ENCODE peak calls at places on chromosomes 11 and 22, in ten cellular contexts. I, D, E, L, X, G, Z, R, M and H are unnamed samples.

GRCh38 chr22:39690901-39691620 is 120.5 kb downstream of the CACNA1I start:
- DNase-seq in M (no peak), Z (no peak), L (no peak), X (no peak), R (no peak), G (no peak), E (no peak), I (no peak), D (no peak), H (no peak)

GRCh38 chr22:47990486-47990885 is 1228.0 kb downstream of the TBC1D22A start:
- DNase-seq in I (no peak), L (no peak), M (no peak), Z (no peak), E (no peak), R (no peak), X (no peak), D (no peak), G (no peak), H (no peak)

GRCh38 chr11:17533782-17534415 is 10.3 kb downstream of the USH1C start:
- DNase-seq in D (no peak), R (no peak), I (no peak), L (no peak), Z (no peak), X (no peak), G (no peak), M (no peak), E (no peak), H (no peak)

GRCh38 chr11:126637800-126638175 is 282.3 kb downstream of the ST3GAL4 start:
- DNase-seq in X (no peak), E (no peak), M (no peak), I (no peak), D (no peak), L (no peak), Z (no peak), G (no peak), R (no peak), H (no peak)

GRCh38 chr11:89625171-89625570 is 84.9 kb upstream of the TRIM77 start:
- DNase-seq in I (no peak), M (no peak), L (no peak), X (no peak), D (no peak), Z (no peak), R (no peak), G (no peak), E (no peak), H (no peak)

GRCh38 chr22:50535113-50535512 is 5.3 kb upstream of the TYMP start:
- DNase-seq in X (no peak), M (no peak), E (no peak), G (no peak), D (no peak), L (no peak), R (no peak), I (no peak), Z (no peak), H (no peak)

GRCh38 chr11:70139785-70140410 is 61.8 kb downstream of the ANO1 start:
- DNase-seq in L (no peak), G (no peak), M (no peak), D (no peak), Z (no peak), X (no peak), R (no peak), E (no peak), I (no peak), H (no peak)

GRCh38 chr11:14619580-14619979 is 24.0 kb upstream of the PDE3B start:
- DNase-seq in D (no peak), G (no peak), X (no peak), M (no peak), E (no peak), Z (no peak), R (no peak), I (no peak), L (no peak), H (no peak)

GRCh38 chr11:679271-680207 is 15.5 kb downstream of the DEAF1 start:
- DNase-seq in L (no peak), R (no peak), I (no peak), Z (no peak), X (no peak), G (no peak), M (no peak), E (no peak), D (no peak), H (no peak)

GRCh38 chr11:67056640-67057409 is at the start of gene RHOD:
- DNase-seq in G (peak; percentile 50), D (peak; percentile 28), M (no peak), Z (peak; percentile 61), L (peak; percentile 22), X (peak; percentile 58), E (no peak), R (no peak), I (peak; percentile 73), H (no peak)

GRCh38 chr22:42773161-42773560 is 52.5 kb upstream of the A4GALT start:
- DNase-seq in M (no peak), G (no peak), E (no peak), R (no peak), D (no peak), I (no peak), X (no peak), Z (no peak), L (no peak), H (no peak)

GRCh38 chr22:47151490-47151889 is 389.0 kb downstream of the TBC1D22A start:
- DNase-seq in Z (no peak), D (no peak), E (no peak), X (no peak), G (no peak), I (no peak), L (no peak), M (no peak), R (no peak), H (no peak)

GRCh38 chr11:64542172-64543125 is 48.6 kb upstream of the SLC22A12 start:
- DNase-seq in R (no peak), Z (no peak), M (no peak), G (no peak), D (no peak), L (no peak), E (no peak), X (no peak), I (no peak), H (no peak)

GRCh38 chr11:68828957-68829356 is 12.8 kb downstream of the CPT1A start:
- DNase-seq in G (no peak), I (no peak), D (no peak), Z (no peak), E (no peak), R (no peak), X (no peak), M (no peak), L (no peak), H (no peak)

GRCh38 chr11:73907191-73907590 is 30.4 kb downstream of the PAAF1 start:
- DNase-seq in R (peak; percentile 10), E (no peak), M (no peak), G (no peak), X (peak; percentile 43), Z (no peak), L (no peak), D (no peak), I (no peak), H (no peak)

GRCh38 chr11:123690490-123690889 is 36.1 kb upstream of the SCN3B start:
- DNase-seq in R (peak; percentile 19), L (no peak), D (no peak), E (no peak), Z (no peak), X (peak; percentile 23), I (no peak), M (no peak), G (no peak), H (no peak)

GRCh38 chr11:44978961-44979331 is 28.3 kb upstream of the TP53I11 start:
- DNase-seq in E (no peak), M (no peak), L (no peak), I (no peak), G (no peak), D (no peak), R (no peak), X (no peak), Z (peak; percentile 89), H (no peak)

GRCh38 chr11:36300651-36301050 is 4.6 kb downstream of the PRR5L start:
- DNase-seq in E (no peak), Z (peak; percentile 85), I (no peak), L (no peak), M (no peak), G (peak; percentile 20), R (no peak), D (no peak), X (no peak), H (no peak)

GRCh38 chr11:77668760-77669159 is 31.2 kb upstream of the CLNS1A start:
- DNase-seq in R (no peak), E (no peak), Z (no peak), X (no peak), I (no peak), M (no peak), L (no peak), D (no peak), G (no peak), H (no peak)

GRCh38 chr11:95379460-95379859 is 148.5 kb upstream of the SESN3 start:
- DNase-seq in Z (no peak), I (no peak), L (no peak), R (no peak), X (no peak), D (no peak), E (no peak), M (no peak), G (no peak), H (no peak)

GRCh38 chr22:17116931-17117330 is 4.2 kb downstream of the TMEM121B start:
- DNase-seq in L (no peak), X (no peak), Z (no peak), I (no peak), E (no peak), M (no peak), G (no peak), R (no peak), D (no peak), H (no peak)